ENCODE peak calls at places on chromosome 14, in seven cellular contexts. B, X, A, E, H, G and R are unnamed samples.

GRCh38 chr14:20489093-20489994 is 16.0 kb upstream of the RNASE10 start:
- DNase-seq in H (no peak), B (no peak), X (no peak), A (no peak), G (no peak), E (no peak), R (no peak)

GRCh38 chr14:51305761-51306160 is 65.7 kb downstream of the TMX1 start:
- DNase-seq in B (no peak), H (no peak), X (no peak), A (no peak), E (no peak), G (no peak), R (no peak)

GRCh38 chr14:76705214-76705613 is 56.1 kb upstream of the VASH1 start:
- DNase-seq in B (no peak), A (no peak), H (no peak), G (no peak), E (no peak), X (no peak), R (no peak)

GRCh38 chr14:30296956-30297405 is 262.0 kb upstream of the G2E3 start:
- DNase-seq in X (no peak), B (no peak), H (no peak), G (no peak), A (no peak), E (no peak), R (no peak)

GRCh38 chr14:33068626-33069025 is 129.9 kb downstream of the NPAS3 start:
- DNase-seq in G (no peak), B (no peak), A (no peak), H (no peak), X (no peak), E (no peak), R (no peak)

GRCh38 chr14:33556382-33557121 is 394.3 kb downstream of the EGLN3 start:
- DNase-seq in A (no peak), H (no peak), G (no peak), B (no peak), E (no peak), X (no peak), R (no peak)

GRCh38 chr14:105700622-105701288 is 174.4 kb downstream of the TMEM121 start:
- DNase-seq in G (no peak), X (no peak), H (no peak), A (no peak), B (no peak), E (no peak), R (no peak)

GRCh38 chr14:28012629-28013415 is 753.8 kb upstream of the FOXG1 start:
- DNase-seq in H (peak), B (no peak), G (no peak), A (no peak), X (no peak), E (no peak), R (no peak)

GRCh38 chr14:68476212-68476964 is 316.5 kb downstream of the ZFP36L1 start:
- DNase-seq in G (no peak), B (no peak), X (no peak), E (no peak), H (no peak), A (no peak), R (peak)

GRCh38 chr14:104550849-104551728 is 28.5 kb upstream of the C14orf180 start:
- DNase-seq in X (no peak), H (peak), B (no peak), A (no peak), E (no peak), G (no peak), R (no peak)

GRCh38 chr14:56205906-56206305 is 87.7 kb downstream of the PELI2 start:
- DNase-seq in A (no peak), B (no peak), H (no peak), X (no peak), E (no peak), G (no peak), R (no peak)

GRCh38 chr14:26773906-26774593 is 176.2 kb upstream of the NOVA1 start:
- DNase-seq in H (no peak), A (no peak), E (no peak), B (no peak), X (no peak), G (no peak), R (no peak)

GRCh38 chr14:49659526-49660455 is 24.7 kb upstream of the DNAAF2 start:
- DNase-seq in B (no peak), E (no peak), G (no peak), X (no peak), H (no peak), A (no peak), R (no peak)

GRCh38 chr14:104891664-104892500 is 26.8 kb downstream of the CEP170B start:
- DNase-seq in H (no peak), X (no peak), A (no peak), E (no peak), G (no peak), B (no peak), R (no peak)

GRCh38 chr14:104319489-104320241 is 181.3 kb downstream of the KIF26A start:
- DNase-seq in E (no peak), G (no peak), B (no peak), A (no peak), H (peak), X (no peak), R (no peak)

GRCh38 chr14:34460841-34461240 is 1.2 kb downstream of the SPTSSA start:
- DNase-seq in E (no peak), B (no peak), H (no peak), A (no peak), X (no peak), G (no peak), R (no peak)

GRCh38 chr14:37594238-37594915 is 672 bp downstream of the FOXA1 start:
- DNase-seq in A (no peak), B (no peak), G (no peak), X (no peak), E (no peak), H (peak), R (peak)

GRCh38 chr14:104528496-104528895 is 51.1 kb upstream of the C14orf180 start:
- DNase-seq in B (no peak), A (no peak), G (no peak), H (no peak), X (no peak), E (no peak), R (no peak)

GRCh38 chr14:68860771-68861170 is 67.9 kb upstream of the ZFP36L1 start:
- DNase-seq in B (no peak), X (no peak), G (no peak), A (no peak), H (no peak), E (no peak), R (no peak)

GRCh38 chr14:75380656-75381055 is 47.2 kb upstream of the JDP2 start:
- DNase-seq in B (no peak), X (no peak), G (no peak), A (no peak), E (no peak), H (no peak), R (no peak)

GRCh38 chr14:98931911-98932310 is 340.1 kb downstream of the BCL11B start:
- DNase-seq in B (peak), A (peak), E (peak), X (no peak), G (peak), H (no peak), R (no peak)

GRCh38 chr14:103158688-103159087 is 35.4 kb downstream of the TNFAIP2 start:
- DNase-seq in X (no peak), E (no peak), A (no peak), H (no peak), B (no peak), G (no peak), R (no peak)

GRCh38 chr14:76917158-76917596 is 91.0 kb downstream of the LRRC74A start:
- DNase-seq in X (peak), G (no peak), H (peak), E (no peak), A (no peak), B (peak), R (no peak)

GRCh38 chr14:91872517-91873470 is 5.5 kb upstream of the TC2N start:
- DNase-seq in B (peak), H (no peak), A (no peak), E (peak), G (peak), X (no peak), R (no peak)

GRCh38 chr14:21069388-21070082 is 569 bp upstream of the ARHGEF40 start:
- DNase-seq in B (no peak), E (no peak), G (peak), X (no peak), A (no peak), H (peak), R (no peak)

GRCh38 chr14:93045965-93046695 is 69.6 kb downstream of the ITPK1 start:
- DNase-seq in H (no peak), X (no peak), A (no peak), E (no peak), G (no peak), B (no peak), R (peak)

GRCh38 chr14:81144811-81145598 is 75.8 kb downstream of the GTF2A1 start:
- DNase-seq in X (no peak), B (no peak), A (no peak), H (no peak), E (no peak), G (no peak), R (no peak)

GRCh38 chr14:50109342-50109741 is 7.0 kb downstream of the VCPKMT start:
- DNase-seq in B (no peak), E (no peak), A (no peak), G (no peak), H (no peak), X (no peak), R (no peak)

GRCh38 chr14:20413785-20414117 is 450 bp upstream of the TEP1 start:
- DNase-seq in H (no peak), X (no peak), G (no peak), A (no peak), E (no peak), B (peak), R (no peak)

GRCh38 chr14:100644784-100645183 is 57.6 kb upstream of the BEGAIN start:
- DNase-seq in H (no peak), A (no peak), X (no peak), B (peak), E (no peak), G (no peak), R (no peak)

GRCh38 chr14:71582705-71583104 is 349.5 kb upstream of the RGS6 start:
- DNase-seq in H (no peak), A (no peak), G (no peak), E (no peak), B (no peak), X (no peak), R (no peak)